ENCODE peak calls at places on chromosomes 7 and 10, in seven cellular contexts. V is glutamatergic neuron, W is WTC11, Q is epithelial cell of proximal tubule, D is Calu3, I is HepG2, E is GM13977. Y is an unnamed sample.

GRCh38 chr10:30345611-30346010 is 3.5 kb downstream of the MTPAP start:
- DNase-seq in W (no peak), I (no peak), E (no peak), V (no peak), Q (no peak), D (no peak), Y (no peak)

GRCh38 chr7:84507529-84507928 is 312.9 kb upstream of the SEMA3A start:
- DNase-seq in Q (no peak), I (no peak), V (no peak), D (no peak), W (no peak), E (no peak), Y (no peak)

GRCh38 chr10:581776-582330 is 107.6 kb downstream of the DIP2C start:
- DNase-seq in Q (no peak), D (no peak), W (no peak), V (no peak), I (no peak), E (no peak), Y (no peak)

GRCh38 chr7:1672851-1673486 is 2.9 kb downstream of the ELFN1 start:
- DNase-seq in E (no peak), I (no peak), W (no peak), D (no peak), V (no peak), Q (no peak), Y (no peak)

GRCh38 chr10:110221721-110222261 is 14.4 kb downstream of the MXI1 start:
- DNase-seq in V (peak), I (no peak), W (peak), E (peak), Q (no peak), D (peak), Y (peak)

GRCh38 chr7:108156897-108157605 is 26.9 kb upstream of the LAMB4 start:
- DNase-seq in I (no peak), W (no peak), V (no peak), D (no peak), Q (no peak), E (no peak), Y (no peak)

GRCh38 chr10:123746016-123746415 is 79.9 kb downstream of the GPR26 start:
- DNase-seq in V (no peak), W (no peak), E (no peak), D (no peak), Q (no peak), I (no peak), Y (no peak)

GRCh38 chr10:132458595-132459251 is 61.7 kb downstream of the PWWP2B start:
- DNase-seq in E (peak), V (peak), W (peak), D (peak), Q (no peak), I (no peak), Y (peak)

GRCh38 chr10:11823122-11823988 is at the start of gene PROSER2:
- DNase-seq in I (no peak), V (peak), W (peak), D (peak), E (peak), Q (no peak), Y (peak)

GRCh38 chr10:49257159-49257558 is 41.8 kb upstream of the C10orf71 start:
- DNase-seq in D (no peak), I (no peak), E (no peak), W (no peak), V (no peak), Q (no peak), Y (no peak)

GRCh38 chr7:138964838-138965436 is 16.3 kb downstream of the KIAA1549 start:
- DNase-seq in I (no peak), V (no peak), E (no peak), D (no peak), Q (no peak), W (no peak), Y (no peak)

GRCh38 chr7:130831322-130831721 is 97.3 kb upstream of the KLF14 start:
- DNase-seq in I (no peak), V (no peak), W (no peak), Q (no peak), E (no peak), D (no peak), Y (no peak)

GRCh38 chr7:130829415-130829814 is 95.4 kb upstream of the KLF14 start:
- DNase-seq in E (no peak), Q (no peak), I (no peak), W (no peak), V (no peak), D (no peak), Y (no peak)

GRCh38 chr7:130831817-130832481 is 97.9 kb upstream of the KLF14 start:
- DNase-seq in W (no peak), I (peak), V (no peak), E (peak), Q (no peak), D (peak), Y (no peak)
- TF ChIP-seq CTCF in W (peak), I (peak), V (peak), E (peak), Q (peak), D (peak), Y (peak)

DNA sequence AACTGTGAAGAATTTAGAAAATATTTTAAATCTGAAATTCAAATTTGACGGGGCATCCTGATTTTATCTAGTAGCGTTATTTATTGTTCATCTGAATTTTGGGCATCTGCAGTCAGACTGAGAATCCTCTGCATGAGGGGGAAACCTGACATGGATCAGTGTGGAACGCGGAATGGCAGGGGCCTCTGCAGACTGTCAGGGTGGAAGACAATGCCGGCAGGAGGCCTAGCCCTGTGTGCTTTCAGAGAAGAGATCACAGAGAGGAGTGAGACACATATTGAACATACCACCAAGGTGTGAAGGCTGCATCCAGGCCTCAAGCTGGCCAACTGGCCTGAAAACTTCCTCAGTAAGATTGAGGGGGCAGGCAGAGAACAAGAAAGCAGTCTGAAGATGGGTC is 921.1 kb upstream of the GHITM start:
- DNase-seq in D (no peak), V (no peak), W (peak), E (no peak), I (no peak), Q (no peak), Y (no peak)
- TF ChIP-seq CTCF in D (no peak), V (no peak), W (no peak), E (no peak), I (no peak), Q (no peak), Y (no peak)

GRCh38 chr7:41891967-41892755 is 189.3 kb upstream of the INHBA start:
- DNase-seq in W (peak), D (no peak), V (no peak), E (no peak), I (no peak), Q (no peak), Y (peak)
- TF ChIP-seq CTCF in W (peak), D (no peak), V (no peak), E (peak), I (peak), Q (peak), Y (no peak)

DNA sequence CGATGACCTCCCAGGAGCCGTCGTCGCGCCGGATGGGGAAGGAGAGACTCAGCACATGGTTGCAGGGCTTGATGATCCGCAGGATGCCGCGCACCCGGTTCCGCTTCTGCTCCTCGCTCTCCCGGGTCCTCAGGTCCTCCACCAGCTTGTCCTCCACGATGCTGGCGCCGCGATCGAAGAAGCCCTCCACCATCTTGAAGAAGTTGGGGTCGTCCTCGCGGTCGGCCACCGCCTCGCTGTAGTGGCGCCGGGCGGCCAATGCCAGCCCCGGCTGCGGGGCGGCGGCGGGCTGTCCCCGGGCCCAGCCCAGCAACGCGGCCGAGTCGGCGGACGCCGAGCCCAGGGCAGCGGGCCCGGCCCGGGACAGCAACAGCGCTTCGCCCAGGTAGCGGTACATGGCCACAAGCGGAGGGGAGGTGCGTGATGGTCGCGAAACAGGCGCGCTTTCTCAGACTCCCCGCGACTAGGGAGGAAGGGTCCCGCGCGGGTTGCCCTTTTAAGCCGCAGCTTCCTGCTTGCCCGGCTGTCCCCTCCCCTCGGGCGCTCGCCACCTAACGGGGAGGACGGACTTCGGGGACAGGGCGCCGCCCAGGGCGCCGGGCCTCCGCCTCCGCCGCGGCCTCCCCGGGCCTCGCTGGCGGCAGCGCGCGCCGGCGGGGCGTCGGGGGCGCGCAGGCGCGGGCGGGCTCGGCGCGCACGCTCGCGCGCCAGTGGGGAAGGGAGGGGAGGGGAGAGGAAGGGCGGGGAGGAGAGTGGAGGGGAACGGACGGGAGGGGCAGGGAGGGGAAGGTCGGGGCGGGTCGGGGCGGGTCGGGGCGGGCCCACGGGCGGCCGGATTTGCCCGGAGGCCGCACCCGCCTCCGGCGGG is at the start of the genes GLUD1 and SHLD2:
- DNase-seq in D (peak), V (peak), Q (no peak), I (peak), W (peak), E (peak), Y (peak)
- TF ChIP-seq CTCF in D (no peak), V (no peak), Q (no peak), I (peak), W (no peak), E (no peak), Y (no peak)

GRCh38 chr10:97400665-97401454 is at the start of gene RRP12:
- DNase-seq in E (peak), I (peak), V (peak), W (peak), Q (peak), D (peak), Y (peak)
- TF ChIP-seq CTCF in E (no peak), I (no peak), V (no peak), W (no peak), Q (peak), D (no peak), Y (no peak)

GRCh38 chr10:6088721-6089333 is at the start of gene RBM17:
- DNase-seq in V (peak), Q (peak), D (peak), I (peak), W (peak), E (peak), Y (peak)
- TF ChIP-seq CTCF in V (peak), Q (peak), D (peak), I (peak), W (peak), E (peak), Y (peak)

GRCh38 chr10:60777696-60778213 is 523 bp upstream of the CDK1 start:
- DNase-seq in V (no peak), I (no peak), W (no peak), Q (no peak), D (no peak), E (no peak), Y (no peak)
- TF ChIP-seq CTCF in V (no peak), I (no peak), W (no peak), Q (no peak), D (no peak), E (no peak), Y (no peak)

DNA sequence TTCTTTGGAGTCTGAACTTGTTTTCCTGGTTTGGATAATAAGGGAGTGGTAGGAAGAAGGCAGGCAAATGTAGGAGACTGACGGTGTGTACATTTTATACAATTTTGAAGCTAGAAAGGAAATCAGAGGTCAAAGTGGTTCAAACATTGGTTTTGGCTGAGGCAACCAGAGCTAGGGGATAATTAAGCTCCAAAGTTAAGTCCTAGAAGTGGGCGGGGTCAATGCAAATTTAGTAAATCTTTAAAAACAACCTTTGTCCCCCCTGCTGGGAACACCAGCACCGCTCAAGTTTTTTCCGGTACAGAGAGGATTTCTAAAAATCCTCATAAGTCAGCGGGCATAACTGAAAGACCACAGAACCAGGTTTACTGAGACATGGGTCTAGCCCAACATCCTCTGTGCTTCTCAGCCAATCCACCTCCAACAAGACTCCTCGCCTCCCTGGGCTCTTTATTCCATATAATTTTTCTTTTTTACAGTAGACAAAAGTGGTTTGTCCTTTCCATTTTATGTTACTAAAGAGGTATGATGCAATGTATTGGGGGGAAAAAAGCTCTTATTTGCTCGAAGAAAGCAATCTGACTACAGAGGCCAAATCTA is 1.7 kb downstream of the GLUD1 start:
- DNase-seq in W (peak), V (no peak), I (peak), Q (peak), D (peak), E (peak), Y (peak)
- TF ChIP-seq CTCF in W (no peak), V (no peak), I (no peak), Q (no peak), D (no peak), E (no peak), Y (no peak)

DNA sequence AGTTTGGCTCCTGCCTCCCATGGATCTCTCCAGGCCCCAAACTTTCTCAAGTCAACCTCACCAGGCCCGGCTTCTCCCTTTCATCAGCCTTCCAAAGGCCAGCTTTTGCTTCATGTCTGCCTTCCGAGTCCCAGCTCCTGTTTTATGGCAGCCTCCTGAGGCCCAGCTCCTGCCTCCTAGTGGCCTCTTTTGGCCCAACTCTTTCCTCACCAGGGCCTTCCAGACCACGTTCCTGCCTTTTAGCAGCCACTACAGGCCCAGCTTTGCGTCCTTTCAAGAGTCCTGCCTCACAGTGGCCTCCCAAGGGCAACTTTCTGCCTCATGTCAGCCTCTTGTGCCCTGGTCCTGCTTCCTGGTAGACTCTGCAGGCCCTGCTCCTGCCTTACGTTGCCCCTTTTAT is 15.3 kb upstream of the TMEM248 start:
- DNase-seq in V (no peak), I (no peak), Q (no peak), E (no peak), D (no peak), W (peak), Y (no peak)
- TF ChIP-seq CTCF in V (no peak), I (peak), Q (peak), E (peak), D (no peak), W (peak), Y (no peak)

Y was measured in activated CD8-positive, alpha-beta T cell treated with anti-CD3 and anti-CD28 coated beads for 36 hours.